ENCODE peak calls at places on chromosomes 5 and 9, in five cellular contexts. One of them, this sample, is unnamed. For H3K27me3, the result is how much of the 10 kb centered on the place peaks cover.

GRCh38 chr5:153496835-153497234 is 6.4 kb downstream of the GRIA1 start:
- DNase-seq in CD8-positive, alpha-beta T cell: no peak
- DNase-seq in fibroblast of lung: peak
- DNase-seq in right cardiac atrium: no peak
- DNase-seq in brain microvascular endothelial cell: peak
- DNase-seq in this sample: no peak

GRCh38 chr5:160327829-160328228 is 15.5 kb upstream of the CCNJL start:
- DNase-seq in CD8-positive, alpha-beta T cell: no peak
- DNase-seq in fibroblast of lung: no peak
- DNase-seq in right cardiac atrium: no peak
- DNase-seq in brain microvascular endothelial cell: no peak
- DNase-seq in this sample: peak

GRCh38 chr5:142479150-142479549 is 154.3 kb upstream of the SPRY4 start:
- DNase-seq in CD8-positive, alpha-beta T cell: no peak
- DNase-seq in fibroblast of lung: no peak
- DNase-seq in right cardiac atrium: no peak
- DNase-seq in brain microvascular endothelial cell: no peak
- DNase-seq in this sample: no peak

GRCh38 chr9:77433675-77434445 is 214.3 kb downstream of the GNA14 start:
- DNase-seq in CD8-positive, alpha-beta T cell: peak
- DNase-seq in fibroblast of lung: peak
- DNase-seq in right cardiac atrium: peak
- DNase-seq in brain microvascular endothelial cell: peak
- DNase-seq in this sample: peak

GRCh38 chr9:127445851-127446719 is 5.1 kb downstream of the RPL12 start:
- DNase-seq in CD8-positive, alpha-beta T cell: no peak
- DNase-seq in fibroblast of lung: peak
- DNase-seq in right cardiac atrium: no peak
- DNase-seq in brain microvascular endothelial cell: no peak
- DNase-seq in this sample: no peak

GRCh38 chr9:96173640-96174039 is 128.3 kb downstream of the HSD17B3 start:
- DNase-seq in CD8-positive, alpha-beta T cell: no peak
- DNase-seq in fibroblast of lung: no peak
- DNase-seq in right cardiac atrium: no peak
- DNase-seq in brain microvascular endothelial cell: no peak
- DNase-seq in this sample: no peak

GRCh38 chr5:83353774-83354173 is 117.8 kb upstream of the VCAN start:
- DNase-seq in CD8-positive, alpha-beta T cell: no peak
- DNase-seq in fibroblast of lung: no peak
- DNase-seq in right cardiac atrium: no peak
- DNase-seq in brain microvascular endothelial cell: no peak
- DNase-seq in this sample: no peak

GRCh38 chr5:73506459-73506955 is 8.3 kb downstream of the BTF3 start:
- DNase-seq in CD8-positive, alpha-beta T cell: no peak
- DNase-seq in fibroblast of lung: no peak
- DNase-seq in right cardiac atrium: no peak
- DNase-seq in brain microvascular endothelial cell: no peak
- DNase-seq in this sample: no peak

GRCh38 chr5:148786456-148786855 is 40.0 kb upstream of the ADRB2 start:
- DNase-seq in CD8-positive, alpha-beta T cell: no peak
- DNase-seq in fibroblast of lung: no peak
- DNase-seq in right cardiac atrium: no peak
- DNase-seq in brain microvascular endothelial cell: peak
- DNase-seq in this sample: no peak

GRCh38 chr5:22998362-22998761 is 145.2 kb upstream of the CDH12 start:
- DNase-seq in CD8-positive, alpha-beta T cell: no peak
- DNase-seq in fibroblast of lung: no peak
- DNase-seq in right cardiac atrium: no peak
- DNase-seq in brain microvascular endothelial cell: no peak
- DNase-seq in this sample: no peak

GRCh38 chr5:172235132-172235780 is 41.3 kb downstream of the EFCAB9 start:
- DNase-seq in CD8-positive, alpha-beta T cell: no peak
- DNase-seq in fibroblast of lung: peak
- DNase-seq in right cardiac atrium: no peak
- DNase-seq in brain microvascular endothelial cell: no peak
- DNase-seq in this sample: peak

GRCh38 chr5:84372066-84372700 is 12.5 kb downstream of the EDIL3 start:
- DNase-seq in CD8-positive, alpha-beta T cell: no peak
- DNase-seq in fibroblast of lung: peak
- DNase-seq in right cardiac atrium: no peak
- DNase-seq in brain microvascular endothelial cell: peak
- DNase-seq in this sample: peak

GRCh38 chr5:7218146-7218545 is 177.8 kb upstream of the ADCY2 start:
- DNase-seq in CD8-positive, alpha-beta T cell: no peak
- DNase-seq in fibroblast of lung: no peak
- DNase-seq in right cardiac atrium: no peak
- DNase-seq in brain microvascular endothelial cell: no peak
- DNase-seq in this sample: no peak

GRCh38 chr5:139104577-139105271 is 93.4 kb downstream of the SIL1 start:
- DNase-seq in CD8-positive, alpha-beta T cell: no peak
- DNase-seq in fibroblast of lung: peak
- DNase-seq in right cardiac atrium: peak
- DNase-seq in brain microvascular endothelial cell: peak
- DNase-seq in this sample: no peak

GRCh38 chr5:82167372-82167771 is 110.8 kb downstream of the RPS23 start:
- DNase-seq in CD8-positive, alpha-beta T cell: no peak
- DNase-seq in fibroblast of lung: peak
- DNase-seq in right cardiac atrium: no peak
- DNase-seq in brain microvascular endothelial cell: no peak
- DNase-seq in this sample: no peak

GRCh38 chr9:32841314-32841713 is 58.0 kb downstream of the TMEM215 start:
- DNase-seq in CD8-positive, alpha-beta T cell: no peak
- DNase-seq in fibroblast of lung: no peak
- DNase-seq in right cardiac atrium: no peak
- DNase-seq in brain microvascular endothelial cell: no peak
- DNase-seq in this sample: no peak

GRCh38 chr9:14924821-14925220 is 14.6 kb upstream of the FREM1 start:
- DNase-seq in CD8-positive, alpha-beta T cell: no peak
- DNase-seq in fibroblast of lung: peak
- DNase-seq in right cardiac atrium: no peak
- DNase-seq in brain microvascular endothelial cell: peak
- DNase-seq in this sample: no peak

GRCh38 chr9:842918-843468 is 1.5 kb downstream of the DMRT1 start:
- DNase-seq in CD8-positive, alpha-beta T cell: no peak
- DNase-seq in fibroblast of lung: no peak
- DNase-seq in right cardiac atrium: no peak
- DNase-seq in brain microvascular endothelial cell: no peak
- DNase-seq in this sample: no peak

GRCh38 chr5:93477791-93478190 is 103.2 kb downstream of the NR2F1-AS1 start:
- DNase-seq in CD8-positive, alpha-beta T cell: no peak
- DNase-seq in fibroblast of lung: peak
- DNase-seq in right cardiac atrium: no peak
- DNase-seq in brain microvascular endothelial cell: no peak
- DNase-seq in this sample: no peak

GRCh38 chr5:11903614-11904269 is 504 bp downstream of the CTNND2 start:
- DNase-seq in CD8-positive, alpha-beta T cell: no peak
- DNase-seq in fibroblast of lung: no peak
- DNase-seq in right cardiac atrium: peak
- DNase-seq in brain microvascular endothelial cell: no peak
- DNase-seq in this sample: no peak

GRCh38 chr5:136066705-136067271 is 38.0 kb downstream of the TGFBI start:
- DNase-seq in CD8-positive, alpha-beta T cell: no peak
- DNase-seq in fibroblast of lung: peak
- DNase-seq in right cardiac atrium: peak
- DNase-seq in brain microvascular endothelial cell: peak
- DNase-seq in this sample: peak

GRCh38 chr5:37002176-37002751 is 125.7 kb downstream of the NIPBL start:
- DNase-seq in CD8-positive, alpha-beta T cell: no peak
- DNase-seq in fibroblast of lung: no peak
- DNase-seq in right cardiac atrium: no peak
- DNase-seq in brain microvascular endothelial cell: no peak
- DNase-seq in this sample: no peak

GRCh38 chr5:180495292-180495691 is 1.1 kb downstream of the CNOT6 start:
- DNase-seq in CD8-positive, alpha-beta T cell: no peak
- DNase-seq in fibroblast of lung: no peak
- DNase-seq in right cardiac atrium: no peak
- DNase-seq in brain microvascular endothelial cell: no peak
- DNase-seq in this sample: no peak

GRCh38 chr5:180498378-180498777 is 4.2 kb downstream of the CNOT6 start:
- DNase-seq in CD8-positive, alpha-beta T cell: no peak
- DNase-seq in fibroblast of lung: no peak
- DNase-seq in right cardiac atrium: no peak
- DNase-seq in brain microvascular endothelial cell: no peak
- DNase-seq in this sample: no peak

GRCh38 chr5:180494510-180495181 is 467 bp downstream of the CNOT6 start:
- DNase-seq in CD8-positive, alpha-beta T cell: peak
- DNase-seq in fibroblast of lung: peak
- DNase-seq in right cardiac atrium: peak
- DNase-seq in brain microvascular endothelial cell: no peak
- DNase-seq in this sample: peak

GRCh38 chr5:180494060-180494509 is at the start of gene CNOT6:
- DNase-seq in CD8-positive, alpha-beta T cell: peak
- DNase-seq in fibroblast of lung: peak
- DNase-seq in right cardiac atrium: peak
- DNase-seq in brain microvascular endothelial cell: peak
- DNase-seq in this sample: peak

DNA sequence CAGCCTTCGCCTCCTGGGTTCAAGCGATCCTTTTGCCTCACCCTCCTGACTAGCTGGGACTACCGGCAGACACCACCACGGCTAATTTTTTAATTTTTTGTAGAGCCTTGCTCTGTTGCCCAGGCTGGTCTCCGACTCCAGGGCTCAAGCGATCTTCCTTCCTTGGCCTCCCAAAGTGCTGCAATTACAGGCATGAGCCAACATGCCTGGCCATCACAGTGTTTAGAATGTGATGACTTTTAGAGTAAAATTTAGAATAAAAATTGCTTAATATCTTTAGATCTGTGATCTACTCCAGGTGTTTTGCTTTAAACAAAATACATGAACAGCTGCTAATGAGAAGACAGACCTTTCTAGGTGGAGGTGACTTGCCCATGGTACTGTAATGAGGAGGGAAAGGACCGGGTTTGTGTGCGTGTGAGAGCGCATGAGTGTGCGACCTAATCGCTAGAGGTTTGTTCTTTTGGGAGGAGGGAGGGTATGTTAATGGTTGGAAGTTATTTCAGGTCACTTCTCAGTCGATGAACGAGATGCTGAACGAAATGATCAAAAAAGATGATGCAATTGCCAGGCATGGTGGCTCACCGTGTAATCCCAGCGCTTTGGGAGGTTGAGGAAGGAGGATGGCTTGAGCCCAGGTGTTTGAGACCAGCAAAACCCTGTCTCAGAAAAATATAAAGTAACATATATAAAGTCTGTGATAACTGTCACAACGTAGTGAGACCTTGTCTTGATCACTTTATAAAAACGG is 2.0 kb downstream of the CNOT6 start:
- DNase-seq in CD8-positive, alpha-beta T cell: no peak
- DNase-seq in fibroblast of lung: no peak
- DNase-seq in right cardiac atrium: no peak
- DNase-seq in brain microvascular endothelial cell: no peak
- DNase-seq in this sample: no peak
- H3K4me3 ChIP-seq in CD8-positive, alpha-beta T cell: no peak
- H3K4me3 ChIP-seq in fibroblast of lung: peak
- H3K4me3 ChIP-seq in right cardiac atrium: no peak
- H3K4me3 ChIP-seq in brain microvascular endothelial cell: no peak
- H3K4me3 ChIP-seq in this sample: no peak

GRCh38 chr5:1761453-1761755 is 38.2 kb downstream of the MRPL36 start:
- DNase-seq in CD8-positive, alpha-beta T cell: no peak
- DNase-seq in fibroblast of lung: no peak
- DNase-seq in right cardiac atrium: no peak
- DNase-seq in brain microvascular endothelial cell: no peak
- DNase-seq in this sample: no peak
- H3K27me3 ChIP-seq in CD8-positive, alpha-beta T cell: under half
- H3K27me3 ChIP-seq in fibroblast of lung: under half
- H3K27me3 ChIP-seq in right cardiac atrium: under half
- H3K27me3 ChIP-seq in brain microvascular endothelial cell: under half
- H3K27me3 ChIP-seq in this sample: under half

GRCh38 chr5:35852084-35852734 is 4.5 kb upstream of the IL7R start:
- DNase-seq in CD8-positive, alpha-beta T cell: peak
- DNase-seq in fibroblast of lung: no peak
- DNase-seq in right cardiac atrium: no peak
- DNase-seq in brain microvascular endothelial cell: no peak
- DNase-seq in this sample: no peak
- H3K27ac ChIP-seq in CD8-positive, alpha-beta T cell: peak
- H3K27ac ChIP-seq in fibroblast of lung: no peak
- H3K27ac ChIP-seq in right cardiac atrium: no peak
- H3K27ac ChIP-seq in brain microvascular endothelial cell: no peak
- H3K27ac ChIP-seq in this sample: no peak

DNA sequence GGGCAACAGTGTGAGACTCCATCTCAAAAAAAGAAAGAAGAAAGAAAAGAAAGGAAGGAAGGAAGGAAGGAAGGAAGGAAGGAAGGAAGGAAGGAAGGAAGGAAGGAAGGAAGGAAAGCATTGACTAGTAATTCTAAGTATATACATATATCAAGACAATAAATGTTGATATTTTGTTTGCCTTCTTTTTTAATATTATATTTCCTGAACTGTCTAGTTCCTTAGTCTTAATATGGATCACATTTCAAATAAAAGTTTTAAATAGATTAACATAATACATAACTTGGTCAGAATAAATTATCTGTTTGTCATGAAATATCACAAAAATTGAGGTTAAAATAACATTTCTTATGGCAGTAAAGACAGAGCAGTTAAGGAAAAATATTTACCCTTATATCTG is 1448.4 kb upstream of the C9orf72 start:
- DNase-seq in CD8-positive, alpha-beta T cell: no peak
- DNase-seq in fibroblast of lung: no peak
- DNase-seq in right cardiac atrium: no peak
- DNase-seq in brain microvascular endothelial cell: no peak
- DNase-seq in this sample: no peak
- H3K4me3 ChIP-seq in CD8-positive, alpha-beta T cell: no peak
- H3K4me3 ChIP-seq in fibroblast of lung: no peak
- H3K4me3 ChIP-seq in right cardiac atrium: no peak
- H3K4me3 ChIP-seq in brain microvascular endothelial cell: no peak
- H3K4me3 ChIP-seq in this sample: no peak

DNA sequence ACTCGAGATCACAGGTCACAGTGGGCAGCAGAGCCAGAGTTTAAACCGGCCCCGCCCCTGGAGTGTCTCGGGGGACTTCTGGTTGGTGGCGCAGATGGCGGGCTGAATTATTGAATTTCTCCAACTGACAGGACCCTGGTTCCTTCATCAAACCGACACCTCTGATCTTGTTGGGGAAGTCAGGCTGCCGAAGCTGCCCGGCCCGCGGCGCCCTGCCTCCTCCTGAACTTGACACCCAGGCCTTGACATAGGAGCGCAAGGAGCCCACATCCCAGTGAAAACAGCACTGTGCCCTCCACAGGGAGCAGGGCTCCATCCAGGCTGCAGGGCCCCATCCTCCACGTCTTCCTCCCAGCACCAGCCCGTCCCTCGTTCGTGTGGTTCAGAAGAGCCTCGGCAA is 105.2 kb downstream of the OLFM1 start:
- DNase-seq in CD8-positive, alpha-beta T cell: no peak
- DNase-seq in fibroblast of lung: no peak
- DNase-seq in right cardiac atrium: no peak
- DNase-seq in brain microvascular endothelial cell: no peak
- DNase-seq in this sample: no peak
- H3K27me3 ChIP-seq in CD8-positive, alpha-beta T cell: under half
- H3K27me3 ChIP-seq in fibroblast of lung: under half
- H3K27me3 ChIP-seq in right cardiac atrium: under half
- H3K27me3 ChIP-seq in brain microvascular endothelial cell: under half
- H3K27me3 ChIP-seq in this sample: under half

DNA sequence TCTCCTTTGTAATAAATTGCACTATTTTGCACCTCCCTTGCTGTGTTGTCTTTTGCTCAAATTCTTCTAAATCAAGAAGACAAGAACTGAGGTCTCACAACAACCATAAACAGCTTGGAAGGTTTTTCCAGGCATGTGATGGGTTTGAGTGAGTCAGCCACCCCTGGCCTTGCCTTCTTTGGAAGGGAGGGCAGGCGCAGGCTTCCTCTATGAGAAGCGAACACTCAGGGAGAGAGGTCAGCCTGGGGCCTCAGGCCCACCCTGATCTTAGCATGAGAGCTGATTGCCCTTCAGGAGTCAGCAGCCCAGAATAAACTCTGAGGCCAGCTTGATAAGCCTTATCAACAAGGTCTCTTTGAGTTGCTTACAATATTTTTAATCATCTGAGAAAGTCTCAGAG is 31.6 kb downstream of the S1PR3 start:
- DNase-seq in CD8-positive, alpha-beta T cell: no peak
- DNase-seq in fibroblast of lung: peak
- DNase-seq in right cardiac atrium: peak
- DNase-seq in brain microvascular endothelial cell: peak
- DNase-seq in this sample: no peak
- H3K27ac ChIP-seq in CD8-positive, alpha-beta T cell: no peak
- H3K27ac ChIP-seq in fibroblast of lung: no peak
- H3K27ac ChIP-seq in right cardiac atrium: peak
- H3K27ac ChIP-seq in brain microvascular endothelial cell: peak
- H3K27ac ChIP-seq in this sample: no peak

This sample was measured in SJCRH30.